ENCODE peak calls at places on chromosomes 4 and X, in four cellular contexts. Y, I, A and C are unnamed samples. For H3K9me3, the result is how much of the 10 kb centered on the place peaks cover.

GRCh38 chr4:80197132-80197573 is at the start of gene PRDM8:
- DNase-seq in Y (peak), I (no peak), A (no peak), C (peak)

GRCh38 chr4:77433102-77433733 is 172.4 kb upstream of the CXCL13 start:
- DNase-seq in Y (no peak), I (no peak), A (no peak), C (peak)

GRCh38 chr4:102710986-102711385 is 49.8 kb downstream of the MANBA start:
- DNase-seq in Y (no peak), I (no peak), A (no peak), C (no peak)

GRCh38 chr4:128565565-128566186 is 243.8 kb upstream of the JADE1 start:
- DNase-seq in Y (peak), I (no peak), A (peak), C (peak)

GRCh38 chr4:100367451-100367850 is 150.4 kb downstream of the EMCN start:
- DNase-seq in Y (no peak), I (no peak), A (no peak), C (no peak)

GRCh38 chrX:68433155-68433980 is at the start of gene OPHN1:
- DNase-seq in Y (peak), I (peak), A (peak), C (peak)

GRCh38 chr4:141346144-141346543 is 125.4 kb downstream of the ZNF330 start:
- DNase-seq in Y (no peak), I (no peak), A (no peak), C (peak)

GRCh38 chr4:128587382-128587781 is 222.1 kb upstream of the JADE1 start:
- DNase-seq in Y (no peak), I (no peak), A (no peak), C (no peak)

GRCh38 chr4:1960170-1960825 is 48.5 kb downstream of the NELFA start:
- DNase-seq in Y (no peak), I (no peak), A (no peak), C (no peak)

GRCh38 chr4:5322321-5322720 is 271.0 kb downstream of the STK32B start:
- DNase-seq in Y (no peak), I (no peak), A (no peak), C (no peak)

GRCh38 chr4:56051049-56051709 is 102.4 kb downstream of the CEP135 start:
- DNase-seq in Y (no peak), I (no peak), A (no peak), C (no peak)

GRCh38 chrX:10902001-10902400 is 209.1 kb upstream of the HCCS start:
- DNase-seq in Y (no peak), I (no peak), A (no peak), C (no peak)

GRCh38 chrX:67543818-67544217 is at the start of gene AR:
- DNase-seq in Y (peak), I (no peak), A (peak), C (no peak)

GRCh38 chr4:34932591-34932990 is 1311.7 kb downstream of the ARAP2 start:
- DNase-seq in Y (no peak), I (no peak), A (no peak), C (no peak)

GRCh38 chr4:6423575-6423974 is 48.8 kb downstream of the PPP2R2C start:
- DNase-seq in Y (no peak), I (no peak), A (no peak), C (no peak)

GRCh38 chr4:173485164-173485563 is 44.9 kb downstream of the HAND2 start:
- DNase-seq in Y (no peak), I (no peak), A (no peak), C (no peak)

GRCh38 chrX:9907645-9908387 is 59.3 kb upstream of the CLDN34 start:
- DNase-seq in Y (no peak), I (no peak), A (no peak), C (no peak)

GRCh38 chrX:15674514-15674898 is 9.9 kb upstream of the CLTRN start:
- DNase-seq in Y (peak), I (peak), A (peak), C (peak)

GRCh38 chr4:6409381-6409780 is 63.0 kb downstream of the PPP2R2C start:
- DNase-seq in Y (no peak), I (no peak), A (no peak), C (no peak)

GRCh38 chr4:123619326-123619725 is 222.7 kb downstream of the SPRY1 start:
- DNase-seq in Y (no peak), I (no peak), A (no peak), C (no peak)

GRCh38 chrX:55026143-55026542 is 4.6 kb downstream of the ALAS2 start:
- DNase-seq in Y (no peak), I (no peak), A (no peak), C (no peak)

GRCh38 chrX:13216139-13216538 is 103.7 kb downstream of the ATXN3L start:
- DNase-seq in Y (no peak), I (no peak), A (no peak), C (no peak)

GRCh38 chr4:91826186-91826585 is 477.6 kb upstream of the GRID2 start:
- DNase-seq in Y (no peak), I (no peak), A (no peak), C (no peak)

GRCh38 chr4:8414377-8414776 is 26.1 kb downstream of the ACOX3 start:
- DNase-seq in Y (no peak), I (no peak), A (no peak), C (no peak)

GRCh38 chr4:61693520-61693919 is 493.4 kb downstream of the ADGRL3 start:
- DNase-seq in Y (no peak), I (no peak), A (no peak), C (no peak)

GRCh38 chr4:5874811-5875465 is 17.9 kb downstream of the CRMP1 start:
- DNase-seq in Y (no peak), I (no peak), A (no peak), C (no peak)

GRCh38 chrX:105190252-105190853 is 30.1 kb downstream of the TEX13A start:
- DNase-seq in Y (no peak), I (no peak), A (no peak), C (no peak)

GRCh38 chr4:38099908-38100407 is 139.8 kb downstream of the PTTG2 start:
- DNase-seq in Y (no peak), I (no peak), A (no peak), C (no peak)

GRCh38 chr4:153655928-153656327 is 28.2 kb upstream of the TLR2 start:
- DNase-seq in Y (peak), I (no peak), A (no peak), C (no peak)

GRCh38 chr4:3013839-3014350 is 50.5 kb downstream of the GRK4 start:
- DNase-seq in Y (no peak), I (no peak), A (no peak), C (no peak)

GRCh38 chrX:15988661-15989603 is 134.3 kb upstream of the AP1S2 start:
- DNase-seq in Y (no peak), I (no peak), A (no peak), C (no peak)

GRCh38 chr4:152392079-152392478 is 143.8 kb downstream of the FBXW7 start:
- DNase-seq in Y (no peak), I (no peak), A (no peak), C (no peak)

GRCh38 chr4:16993966-16994840 is 95.8 kb upstream of the LDB2 start:
- DNase-seq in Y (no peak), I (no peak), A (no peak), C (no peak)

GRCh38 chr4:158535130-158535614 is 13.5 kb downstream of the RXFP1 start:
- DNase-seq in Y (no peak), I (no peak), A (no peak), C (no peak)

GRCh38 chr4:67014592-67014991 is 530.7 kb downstream of the CENPC start:
- DNase-seq in Y (no peak), I (no peak), A (no peak), C (no peak)

GRCh38 chrX:100435726-100436125 is 25.7 kb upstream of the PCDH19 start:
- DNase-seq in Y (no peak), I (no peak), A (no peak), C (no peak)

GRCh38 chr4:22019676-22020075 is 71.1 kb upstream of the KCNIP4 start:
- DNase-seq in Y (no peak), I (no peak), A (no peak), C (no peak)

DNA sequence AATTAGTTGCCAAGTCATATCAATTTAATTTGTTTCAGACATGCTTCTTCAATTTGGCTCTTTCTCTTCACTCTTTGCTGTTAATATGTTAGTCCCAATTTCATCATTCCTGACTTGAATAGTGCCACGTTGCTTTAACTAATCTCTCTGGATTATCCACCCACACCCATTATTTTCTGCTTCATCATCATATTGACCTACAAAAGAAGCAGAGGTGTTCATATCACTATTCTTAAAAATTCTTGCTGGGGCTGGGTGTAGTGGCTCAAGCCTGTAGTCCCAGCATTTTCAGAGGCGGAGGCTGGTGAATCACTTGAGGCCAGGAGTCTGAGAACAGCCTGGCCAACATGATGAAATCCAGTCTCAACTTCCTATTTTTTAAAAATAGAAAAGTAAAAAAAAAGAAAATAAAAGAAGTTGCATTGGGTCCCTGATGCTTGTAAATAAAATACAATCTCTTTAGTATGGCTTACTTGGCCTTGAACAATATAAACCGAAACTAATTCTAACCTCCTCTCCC is 65.7 kb upstream of the KCNIP4 start:
- DNase-seq in Y (no peak), I (no peak), A (no peak), C (no peak)
- TF ChIP-seq CTCF in Y (no peak), I (no peak), A (no peak), C (no peak)

GRCh38 chr4:65918872-65919271 is 248.6 kb upstream of the EPHA5 start:
- DNase-seq in Y (no peak), I (no peak), A (no peak), C (no peak)

GRCh38 chr4:65921180-65921579 is 250.9 kb upstream of the EPHA5 start:
- DNase-seq in Y (no peak), I (no peak), A (no peak), C (no peak)

GRCh38 chr4:65924843-65925242 is 254.6 kb upstream of the EPHA5 start:
- DNase-seq in Y (no peak), I (no peak), A (no peak), C (no peak)
- H3K9me3 ChIP-seq in Y (under half), I (under half), A (under half), C (under half)

DNA sequence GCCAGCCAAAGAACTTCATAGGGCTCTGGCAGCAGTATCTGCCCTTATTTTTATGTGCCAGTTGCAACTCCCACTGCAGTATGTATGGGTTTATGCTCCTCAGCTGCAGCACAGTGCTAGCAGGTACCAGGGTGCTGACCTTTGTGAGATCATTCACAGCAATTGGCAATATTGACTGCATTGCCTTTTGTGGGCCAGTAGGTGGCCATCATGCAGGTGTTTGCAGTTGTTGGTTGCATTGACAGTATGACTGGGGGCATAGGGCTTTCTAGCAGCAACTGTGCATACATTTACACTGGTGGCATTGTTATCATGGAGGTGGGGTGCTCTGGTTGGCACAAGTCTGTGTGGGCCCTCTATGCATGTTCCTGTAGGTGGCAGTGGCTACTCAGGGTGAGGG is 42.5 kb downstream of the FAAH2 start:
- DNase-seq in Y (no peak), I (no peak), A (no peak), C (no peak)
- TF ChIP-seq CTCF in Y (no peak), I (no peak), A (no peak), C (peak)

DNA sequence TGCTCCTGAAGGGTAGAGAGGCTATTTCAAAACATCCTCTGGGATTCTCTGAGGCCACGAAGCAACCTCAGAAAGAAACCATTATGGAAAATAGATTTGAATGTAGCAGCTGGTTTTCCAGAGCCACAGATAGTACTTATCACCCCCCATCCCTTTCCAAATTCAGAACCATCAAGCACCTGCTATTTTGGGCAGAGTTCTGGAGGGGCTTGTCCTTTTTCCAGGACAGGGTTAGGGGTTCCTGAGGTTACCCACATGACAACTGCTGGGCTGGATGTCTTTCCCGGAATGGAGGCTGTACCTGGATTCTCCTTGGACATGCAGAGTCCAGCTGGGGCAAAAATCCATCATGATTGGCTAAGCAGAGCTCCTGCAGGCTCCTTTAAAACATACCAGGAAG is 22.0 kb upstream of the ZXDA start:
- DNase-seq in Y (no peak), I (no peak), A (no peak), C (no peak)
- H3K9me3 ChIP-seq in Y (under half), I (under half), A (under half), C (under half)

GRCh38 chr4:85166318-85166717 is 199.8 kb upstream of the WDFY3 start:
- DNase-seq in Y (no peak), I (no peak), A (no peak), C (no peak)

GRCh38 chr4:85168456-85168855 is 202.0 kb upstream of the WDFY3 start:
- DNase-seq in Y (no peak), I (no peak), A (no peak), C (no peak)

GRCh38 chr4:85170241-85170640 is 203.8 kb upstream of the WDFY3 start:
- DNase-seq in Y (no peak), I (no peak), A (no peak), C (no peak)

DNA sequence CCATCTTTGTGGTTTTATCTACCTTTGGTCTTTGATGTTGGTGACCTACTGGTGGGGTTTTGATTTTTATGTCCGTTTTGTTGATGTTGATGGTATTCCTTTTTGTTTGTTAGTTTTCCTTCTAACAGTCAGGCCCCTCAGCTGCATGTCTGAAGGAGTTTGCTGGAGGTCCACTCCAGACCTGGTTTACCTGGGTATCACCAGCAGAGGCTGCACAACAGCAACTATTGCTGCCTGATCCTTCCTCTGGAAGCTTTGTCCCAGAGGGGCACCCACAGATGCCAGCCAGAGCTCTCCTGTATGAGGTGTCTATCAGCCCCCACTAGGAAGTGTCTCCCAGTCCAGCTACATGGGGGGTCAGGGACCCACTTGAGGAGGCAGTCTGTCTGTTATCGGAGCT is 199.3 kb upstream of the WDFY3 start:
- DNase-seq in Y (no peak), I (no peak), A (no peak), C (no peak)
- TF ChIP-seq CTCF in Y (no peak), I (no peak), A (no peak), C (peak)

GRCh38 chrX:47746446-47746845 is 87.5 kb upstream of the UXT start:
- DNase-seq in Y (no peak), I (no peak), A (no peak), C (no peak)

GRCh38 chrX:47752685-47753084 is 84.0 kb upstream of the ZNF81 start:
- DNase-seq in Y (no peak), I (no peak), A (no peak), C (no peak)

GRCh38 chrX:47749185-47749967 is 87.3 kb upstream of the ZNF81 start:
- DNase-seq in Y (no peak), I (no peak), A (no peak), C (no peak)

GRCh38 chrX:47748576-47748975 is 88.1 kb upstream of the ZNF81 start:
- DNase-seq in Y (no peak), I (no peak), A (no peak), C (no peak)

GRCh38 chrX:47751670-47752069 is 85.0 kb upstream of the ZNF81 start:
- DNase-seq in Y (no peak), I (no peak), A (no peak), C (peak)
- H3K9me3 ChIP-seq in Y (under half), I (under half), A (under half), C (under half)

DNA sequence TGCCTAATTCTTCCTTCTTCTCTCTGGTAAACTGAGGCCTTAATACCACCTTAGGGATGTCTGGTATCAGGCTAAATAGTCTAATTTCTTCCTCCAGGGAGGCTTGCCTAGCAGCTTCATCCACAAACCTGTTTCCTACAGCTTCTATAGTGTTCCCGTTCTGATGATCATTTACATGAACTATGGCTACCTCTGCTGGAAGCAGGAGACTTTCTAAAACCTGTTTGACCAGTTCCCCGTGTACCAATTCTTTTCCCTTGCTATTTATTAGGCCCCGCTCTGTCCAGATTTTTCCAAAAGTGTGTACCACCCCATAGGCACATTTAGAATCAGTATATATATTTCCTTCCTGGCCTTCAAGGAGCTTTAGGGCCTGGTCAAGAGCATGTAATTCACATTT is 5.8 kb upstream of the USP38 start:
- DNase-seq in Y (no peak), I (no peak), A (no peak), C (no peak)
- TF ChIP-seq CTCF in Y (no peak), I (no peak), A (no peak), C (no peak)

DNA sequence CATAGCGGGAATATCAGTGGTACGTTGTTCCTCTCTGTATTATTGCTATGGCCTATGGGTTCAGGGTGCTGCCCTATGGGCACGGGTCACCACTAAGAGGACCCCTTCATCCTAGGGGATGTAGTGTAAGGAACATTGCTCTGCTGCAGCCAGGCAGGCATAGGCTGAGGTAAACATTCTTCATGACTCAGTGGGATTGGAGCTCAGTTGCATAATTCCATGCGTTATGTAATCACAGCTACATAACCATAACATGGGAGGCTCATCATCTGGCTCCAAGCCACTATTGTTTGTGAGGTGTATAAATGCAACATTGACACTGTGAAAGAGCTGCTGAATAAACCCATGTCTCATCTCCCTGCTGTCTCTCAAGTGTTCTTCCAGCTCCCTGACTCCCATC is 375.2 kb downstream of the MAGEE1 start:
- DNase-seq in Y (no peak), I (no peak), A (no peak), C (no peak)
- H3K9me3 ChIP-seq in Y (under half), I (under half), A (under half), C (under half)

DNA sequence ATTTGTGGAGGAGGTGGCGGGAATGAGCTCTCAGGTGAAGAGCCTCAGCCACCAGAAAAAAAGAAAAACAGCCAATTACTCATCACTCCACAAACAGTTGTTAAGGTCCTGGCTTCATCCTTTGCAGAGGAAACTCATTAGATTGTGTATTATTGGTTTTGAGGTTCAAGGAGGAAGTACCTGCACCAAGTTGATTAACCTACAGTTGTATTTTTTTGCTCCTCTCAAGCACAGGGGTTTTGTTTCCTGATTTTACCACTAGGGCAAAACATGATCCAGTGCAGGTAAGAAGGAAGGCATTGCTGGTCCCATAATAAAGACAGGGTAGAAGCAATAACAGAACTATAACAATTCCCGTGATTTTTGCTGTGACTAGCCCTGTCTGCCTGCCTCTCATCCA is 84.0 kb upstream of the QRFPR start:
- DNase-seq in Y (no peak), I (no peak), A (no peak), C (no peak)
- TF ChIP-seq CTCF in Y (no peak), I (no peak), A (no peak), C (no peak)

GRCh38 chrX:70504772-70505450 is 60.3 kb downstream of the DLG3 start:
- DNase-seq in Y (no peak), I (no peak), A (no peak), C (no peak)
- H3K9me3 ChIP-seq in Y (under half), I (under half), A (under half), C (under half)